ENCODE peak calls at places on chromosome 16, in four cellular contexts. E is mammary epithelial cell; P is lung; L is effector memory CD4-positive, alpha-beta T cell. C is an unnamed sample.

GRCh38 chr16:86844691-86845090 is 266.3 kb downstream of the FOXL1 start:
- DNase-seq in P (no peak), E (no peak), L (no peak), C (no peak)

GRCh38 chr16:14015948-14016347 is 55.2 kb upstream of the MRTFB start:
- DNase-seq in P (no peak), E (peak; percentile 55), L (no peak), C (peak; percentile 67)

GRCh38 chr16:27123795-27124194 is 57.1 kb downstream of the C16orf82 start:
- DNase-seq in L (no peak), E (no peak), P (no peak), C (no peak)

GRCh38 chr16:55506083-55506482 is 2.8 kb upstream of the LPCAT2 start:
- DNase-seq in P (no peak), E (no peak), L (no peak), C (no peak)

GRCh38 chr16:53099318-53100130 is 44.7 kb downstream of the CHD9 start:
- DNase-seq in L (peak; percentile 61), E (peak; percentile 98), P (peak; percentile 94), C (no peak)

GRCh38 chr16:10740845-10741208 is 2.8 kb upstream of the NUBP1 start:
- DNase-seq in E (no peak), L (no peak), P (no peak), C (no peak)

GRCh38 chr16:7055443-7055842 is 277.2 kb upstream of the RBFOX1 start:
- DNase-seq in E (no peak), P (no peak), L (no peak), C (no peak)

GRCh38 chr16:90034504-90034903 is 15.2 kb upstream of the DBNDD1 start:
- DNase-seq in E (no peak), P (no peak), L (no peak), C (no peak)

GRCh38 chr16:56357765-56358322 is 67.5 kb downstream of the AMFR start:
- DNase-seq in L (no peak), E (no peak), P (no peak), C (no peak)

GRCh38 chr16:13068912-13069583 is 167.7 kb downstream of the SHISA9 start:
- DNase-seq in L (no peak), P (no peak), E (no peak), C (no peak)

GRCh38 chr16:29737713-29738112 is 8.1 kb downstream of the C16orf54 start:
- DNase-seq in L (no peak), P (no peak), E (no peak), C (no peak)

GRCh38 chr16:20225334-20225733 is 102.0 kb downstream of the GP2 start:
- DNase-seq in P (no peak), L (no peak), E (no peak), C (no peak)

GRCh38 chr16:49822649-49823370 is 33.1 kb downstream of the ZNF423 start:
- DNase-seq in P (no peak), L (no peak), E (no peak), C (no peak)

GRCh38 chr16:3774156-3774767 is 56.9 kb upstream of the TRAP1 start:
- DNase-seq in P (no peak), L (no peak), E (no peak), C (no peak)

GRCh38 chr16:55643161-55643970 is 12.4 kb upstream of the SLC6A2 start:
- DNase-seq in E (no peak), L (no peak), P (no peak), C (no peak)

GRCh38 chr16:47043970-47044684 is 70.7 kb upstream of the DNAJA2 start:
- DNase-seq in L (no peak), P (no peak), E (no peak), C (no peak)

GRCh38 chr16:71746442-71747046 is 22.0 kb upstream of the PHLPP2 start:
- DNase-seq in L (no peak), E (peak; percentile 29), P (no peak), C (no peak)

GRCh38 chr16:2428051-2428786 is 1.0 kb upstream of the CCNF start:
- DNase-seq in E (peak; percentile 20), P (peak; percentile 32), L (no peak), C (no peak)

GRCh38 chr16:3149630-3150345 is 15.0 kb downstream of the ZNF213 start:
- DNase-seq in E (no peak), P (peak; percentile 71), L (no peak), C (no peak)

GRCh38 chr16:49078571-49078970 is 203.1 kb downstream of the CBLN1 start:
- DNase-seq in E (no peak), L (no peak), P (no peak), C (no peak)

GRCh38 chr16:69691980-69692911 is 34.1 kb downstream of the NQO1 start:
- DNase-seq in P (no peak), E (peak; percentile 81), L (no peak), C (no peak)

GRCh38 chr16:20385844-20386832 is 18.4 kb downstream of the PDILT start:
- DNase-seq in L (peak; percentile 26), E (peak; percentile 17), P (peak; percentile 56), C (peak; percentile 28)

GRCh38 chr16:69123894-69124293 is 8.5 kb downstream of the CHTF8 start:
- DNase-seq in L (peak; percentile 53), E (peak; percentile 56), P (no peak), C (no peak)

GRCh38 chr16:58661199-58661830 is 23.3 kb downstream of the SLC38A7 start:
- DNase-seq in E (peak; percentile 81), L (no peak), P (peak; percentile 46), C (peak; percentile 65)

GRCh38 chr16:2857451-2858244 is at the start of gene PRSS22:
- DNase-seq in P (peak; percentile 72), L (no peak), E (peak; percentile 72), C (no peak)

GRCh38 chr16:70250748-70251650 is 741 bp downstream of the EXOSC6 start:
- DNase-seq in L (peak; percentile 6), P (no peak), E (peak; percentile 48), C (no peak)

GRCh38 chr16:67544329-67544841 is 15.8 kb downstream of the RIPOR1 start:
- DNase-seq in L (no peak), P (no peak), E (no peak), C (no peak)

GRCh38 chr16:57284206-57284951 is at the start of gene PLLP:
- DNase-seq in L (peak; percentile 31), P (no peak), E (peak; percentile 57), C (no peak)

GRCh38 chr16:57422026-57422944 is 17.7 kb downstream of the CCL17 start:
- DNase-seq in L (no peak), E (peak; percentile 33), P (no peak), C (peak; percentile 42)

GRCh38 chr16:46822270-46822669 is 8.7 kb downstream of the C16orf87 start:
- DNase-seq in L (no peak), P (no peak), E (peak; percentile 46), C (no peak)

GRCh38 chr16:69326172-69326873 is 4.1 kb downstream of the PDF start:
- DNase-seq in E (no peak), P (no peak), L (no peak), C (no peak)

GRCh38 chr16:31767267-31767666 is 106.3 kb upstream of the ZNF267 start:
- DNase-seq in E (no peak), P (no peak), L (no peak), C (no peak)
- H3K9me3 ChIP-seq in E (peaks cover 42% of the 10 kb centered on the region), P (peaks cover 47% of the 10 kb centered on the region), L (peaks cover 55% of the 10 kb centered on the region), C (peaks cover 33% of the 10 kb centered on the region)

GRCh38 chr16:16021988-16022682 is 72.7 kb downstream of the ABCC1 start:
- DNase-seq in E (peak; percentile 93), P (peak; percentile 93), L (no peak), C (peak; percentile 96)

GRCh38 chr16:16028311-16028999 is 79.0 kb downstream of the ABCC1 start:
- DNase-seq in P (no peak), L (no peak), E (no peak), C (no peak)

GRCh38 chr16:16022683-16023064 is 73.3 kb downstream of the ABCC1 start:
- DNase-seq in E (no peak), P (no peak), L (no peak), C (no peak)

GRCh38 chr16:16027728-16028310 is 78.4 kb downstream of the ABCC1 start:
- DNase-seq in E (no peak), P (no peak), L (no peak), C (no peak)

DNA sequence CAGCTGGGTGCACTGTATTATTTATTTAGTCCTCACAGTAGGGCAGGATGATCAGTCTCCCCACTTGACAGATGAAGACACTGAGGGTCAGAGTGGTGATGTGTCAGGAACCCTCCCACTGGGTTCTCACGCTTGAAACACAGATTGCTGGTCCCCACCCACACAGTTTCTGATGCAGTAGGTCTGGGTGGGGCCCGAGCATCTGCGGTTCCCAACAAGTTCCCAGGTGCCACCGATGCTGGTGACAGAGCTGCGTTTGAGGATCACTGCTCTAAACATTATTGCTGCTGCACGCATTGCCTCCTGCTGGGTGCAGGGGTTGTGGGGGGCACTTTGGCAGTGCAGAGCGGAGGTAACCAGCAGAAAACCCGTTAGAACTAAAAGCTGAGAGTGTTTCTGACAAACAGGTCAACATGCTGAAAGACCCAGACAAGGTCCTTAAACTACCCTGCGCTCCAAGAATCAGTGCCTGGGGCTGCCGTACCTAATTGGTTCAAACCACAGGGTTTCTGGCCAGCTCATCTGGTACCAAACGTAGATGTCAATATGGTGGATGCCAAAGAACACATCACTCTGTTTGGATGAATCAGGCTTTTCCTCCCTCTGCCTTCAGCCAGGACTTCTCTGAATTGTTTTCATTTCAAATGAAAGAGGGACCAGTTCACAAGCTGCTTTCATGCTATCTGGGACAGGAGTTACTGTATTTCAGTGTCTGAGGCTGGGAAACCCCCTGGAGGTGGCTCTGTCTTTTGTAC is 76.0 kb downstream of the ABCC1 start:
- DNase-seq in P (no peak), E (peak; percentile 85), L (peak; percentile 20), C (no peak)
- H3K4me1 ChIP-seq in P (peaks cover 15% of the 10 kb centered on the region), E (peaks cover 22% of the 10 kb centered on the region), L (peaks cover 14% of the 10 kb centered on the region), C (peaks cover 83% of the 10 kb centered on the region)

DNA sequence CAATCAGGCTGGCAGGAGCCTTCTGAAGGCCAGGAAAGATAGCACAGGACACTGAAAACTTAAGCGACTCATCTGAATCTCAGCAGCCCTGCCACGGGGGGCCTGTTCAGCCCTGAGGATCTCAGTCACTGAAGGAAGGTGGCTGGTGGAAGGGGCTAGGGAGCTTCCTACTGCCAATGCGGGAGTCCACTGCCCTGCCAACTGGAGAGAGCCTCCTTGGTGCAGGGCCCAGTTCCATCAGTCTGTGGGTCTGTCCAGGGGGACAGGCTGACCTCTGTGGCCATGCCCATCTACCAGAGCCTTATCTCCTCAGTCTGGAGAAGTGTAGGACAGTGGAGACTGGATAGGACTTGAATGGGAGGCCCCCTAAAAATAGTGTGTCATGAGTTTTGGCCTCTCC is 1851.6 kb downstream of the TP53TG3F start:
- DNase-seq in E (no peak), L (no peak), P (no peak), C (no peak)
- H3K9me3 ChIP-seq in E (no peaks in the 10 kb centered on the region), L (peaks cover 4% of the 10 kb centered on the region), P (peaks cover 23% of the 10 kb centered on the region), C (no peaks in the 10 kb centered on the region)

GRCh38 chr16:1077877-1078578 is 5.5 kb downstream of the SSTR5 start:
- DNase-seq in P (no peak), L (no peak), E (no peak), C (no peak)
- H3K4me1 ChIP-seq in P (no peaks in the 10 kb centered on the region), L (no peaks in the 10 kb centered on the region), E (peaks cover 11% of the 10 kb centered on the region), C (peaks cover 61% of the 10 kb centered on the region)

DNA sequence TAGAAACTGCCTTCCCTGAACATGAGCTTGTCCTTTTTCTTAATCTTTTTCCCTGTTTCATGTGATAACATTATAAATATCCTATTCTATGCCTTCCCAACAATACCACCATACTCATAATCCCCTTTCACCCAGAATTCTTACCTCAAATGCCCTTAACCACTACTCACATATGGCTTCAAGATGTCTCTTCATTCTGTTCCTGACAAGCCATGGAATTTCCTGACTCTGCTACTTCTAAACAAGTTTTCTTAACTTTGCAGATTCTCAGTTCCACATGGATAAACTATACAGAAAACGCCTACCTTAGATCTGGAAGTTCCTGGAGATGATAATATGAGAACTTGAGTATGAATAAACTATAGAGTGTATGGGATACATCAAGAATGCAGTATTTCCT is 1217.8 kb downstream of the CDH8 start:
- DNase-seq in P (no peak), E (no peak), L (no peak), C (no peak)
- H3K9me3 ChIP-seq in P (no peaks in the 10 kb centered on the region), E (no peaks in the 10 kb centered on the region), L (no peaks in the 10 kb centered on the region), C (no peaks in the 10 kb centered on the region)

C was measured in Panc1.